ENCODE peak calls at places on chromosomes 16 and 17, in ten cellular contexts. One of them, this sample, is unnamed.

GRCh38 chr17:59846391-59847165 is 46.2 kb downstream of the TUBD1 start:
- DNase-seq in thyroid gland: peak; percentile 41
- DNase-seq in prostate gland: peak; percentile 56
- DNase-seq in sigmoid colon: peak; percentile 95
- DNase-seq in IMR-90: peak; percentile 94
- DNase-seq in body of pancreas: no peak
- DNase-seq in heart left ventricle: no peak
- DNase-seq in HCT116: peak; percentile 94
- DNase-seq in ovary: peak; percentile 48
- DNase-seq in stomach: peak; percentile 45
- DNase-seq in this sample: peak; percentile 76

GRCh38 chr17:35447494-35447893 is 1.1 kb downstream of the SLFN13 start:
- DNase-seq in thyroid gland: no peak
- DNase-seq in HCT116: no peak
- DNase-seq in stomach: no peak
- DNase-seq in heart left ventricle: no peak
- DNase-seq in sigmoid colon: no peak
- DNase-seq in body of pancreas: no peak
- DNase-seq in IMR-90: no peak
- DNase-seq in ovary: no peak
- DNase-seq in prostate gland: no peak
- DNase-seq in this sample: no peak

GRCh38 chr16:59148312-59148711 is 414.2 kb upstream of the GOT2 start:
- DNase-seq in HCT116: no peak
- DNase-seq in prostate gland: no peak
- DNase-seq in body of pancreas: no peak
- DNase-seq in stomach: no peak
- DNase-seq in sigmoid colon: no peak
- DNase-seq in ovary: no peak
- DNase-seq in IMR-90: no peak
- DNase-seq in thyroid gland: no peak
- DNase-seq in heart left ventricle: no peak
- DNase-seq in this sample: no peak

GRCh38 chr16:6280055-6280454 is 1052.6 kb upstream of the RBFOX1 start:
- DNase-seq in IMR-90: no peak
- DNase-seq in prostate gland: no peak
- DNase-seq in HCT116: no peak
- DNase-seq in stomach: no peak
- DNase-seq in thyroid gland: no peak
- DNase-seq in sigmoid colon: no peak
- DNase-seq in heart left ventricle: no peak
- DNase-seq in ovary: no peak
- DNase-seq in body of pancreas: no peak
- DNase-seq in this sample: no peak

GRCh38 chr16:31460582-31461002 is 1.3 kb downstream of the ARMC5 start:
- DNase-seq in thyroid gland: no peak
- DNase-seq in IMR-90: peak; percentile 73
- DNase-seq in prostate gland: no peak
- DNase-seq in HCT116: peak; percentile 56
- DNase-seq in heart left ventricle: no peak
- DNase-seq in ovary: no peak
- DNase-seq in stomach: no peak
- DNase-seq in sigmoid colon: peak; percentile 63
- DNase-seq in body of pancreas: no peak
- DNase-seq in this sample: no peak

GRCh38 chr16:4093495-4094137 is 22.6 kb downstream of the ADCY9 start:
- DNase-seq in thyroid gland: peak; percentile 71
- DNase-seq in sigmoid colon: peak; percentile 78
- DNase-seq in IMR-90: peak; percentile 39
- DNase-seq in ovary: no peak
- DNase-seq in HCT116: no peak
- DNase-seq in stomach: no peak
- DNase-seq in prostate gland: no peak
- DNase-seq in body of pancreas: no peak
- DNase-seq in heart left ventricle: no peak
- DNase-seq in this sample: peak; percentile 77

GRCh38 chr16:58114827-58115825 is 14.1 kb downstream of the CFAP20 start:
- DNase-seq in stomach: no peak
- DNase-seq in body of pancreas: no peak
- DNase-seq in IMR-90: peak; percentile 89
- DNase-seq in heart left ventricle: no peak
- DNase-seq in prostate gland: no peak
- DNase-seq in sigmoid colon: no peak
- DNase-seq in ovary: no peak
- DNase-seq in thyroid gland: no peak
- DNase-seq in HCT116: no peak
- DNase-seq in this sample: no peak

GRCh38 chr16:49621240-49622083 is 234.4 kb downstream of the ZNF423 start:
- DNase-seq in heart left ventricle: no peak
- DNase-seq in HCT116: no peak
- DNase-seq in sigmoid colon: peak; percentile 58
- DNase-seq in IMR-90: no peak
- DNase-seq in prostate gland: no peak
- DNase-seq in stomach: no peak
- DNase-seq in thyroid gland: no peak
- DNase-seq in ovary: peak; percentile 43
- DNase-seq in body of pancreas: no peak
- DNase-seq in this sample: peak; percentile 4

DNA sequence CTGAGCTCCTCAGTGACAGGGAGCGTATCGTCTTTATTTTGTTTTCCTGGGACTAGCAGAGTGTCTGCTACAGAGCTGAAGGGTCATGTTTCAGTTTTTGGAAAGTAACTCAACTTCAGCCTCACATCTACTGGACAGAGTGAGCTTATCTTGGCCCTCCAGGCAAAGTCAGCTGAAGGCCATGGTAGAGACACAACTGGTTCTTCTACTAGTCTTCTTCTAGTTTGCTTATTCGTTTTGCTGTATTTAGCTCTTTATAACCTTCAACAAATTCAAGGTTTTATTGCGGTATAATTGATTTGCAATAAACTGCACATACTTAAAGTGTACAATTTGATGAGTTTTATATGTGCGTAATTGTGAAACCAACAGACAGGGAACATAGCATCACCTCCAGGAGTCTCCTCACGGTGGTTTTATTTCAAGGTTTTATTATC is 6.1 kb upstream of the PRKCA start:
- DNase-seq in heart left ventricle: no peak
- DNase-seq in thyroid gland: no peak
- DNase-seq in body of pancreas: no peak
- DNase-seq in stomach: no peak
- DNase-seq in ovary: no peak
- DNase-seq in sigmoid colon: no peak
- DNase-seq in prostate gland: no peak
- DNase-seq in IMR-90: no peak
- DNase-seq in HCT116: no peak
- DNase-seq in this sample: no peak
- H3K4me1 ChIP-seq in heart left ventricle: peaks cover 2% of the 10 kb centered on the region
- H3K4me1 ChIP-seq in thyroid gland: no peaks in the 10 kb centered on the region
- H3K4me1 ChIP-seq in body of pancreas: peaks cover under 1% of the 10 kb centered on the region
- H3K4me1 ChIP-seq in stomach: peaks cover 5% of the 10 kb centered on the region
- H3K4me1 ChIP-seq in ovary: no peaks in the 10 kb centered on the region
- H3K4me1 ChIP-seq in sigmoid colon: peaks cover 3% of the 10 kb centered on the region
- H3K4me1 ChIP-seq in prostate gland: no peaks in the 10 kb centered on the region
- H3K4me1 ChIP-seq in IMR-90: peaks cover under 1% of the 10 kb centered on the region
- H3K4me1 ChIP-seq in HCT116: no peaks in the 10 kb centered on the region
- H3K4me1 ChIP-seq in this sample: peaks cover under 1% of the 10 kb centered on the region

GRCh38 chr17:40291311-40291710 is 3.6 kb downstream of the CDC6 start:
- DNase-seq in prostate gland: no peak
- DNase-seq in body of pancreas: no peak
- DNase-seq in HCT116: no peak
- DNase-seq in IMR-90: no peak
- DNase-seq in thyroid gland: no peak
- DNase-seq in stomach: no peak
- DNase-seq in heart left ventricle: no peak
- DNase-seq in ovary: no peak
- DNase-seq in sigmoid colon: no peak
- DNase-seq in this sample: no peak

GRCh38 chr17:40293363-40293762 is 5.7 kb downstream of the CDC6 start:
- DNase-seq in thyroid gland: no peak
- DNase-seq in stomach: no peak
- DNase-seq in HCT116: no peak
- DNase-seq in sigmoid colon: peak; percentile 76
- DNase-seq in heart left ventricle: no peak
- DNase-seq in IMR-90: no peak
- DNase-seq in ovary: no peak
- DNase-seq in body of pancreas: no peak
- DNase-seq in prostate gland: no peak
- DNase-seq in this sample: no peak

GRCh38 chr17:40287159-40287493 is 553 bp upstream of the CDC6 start:
- DNase-seq in IMR-90: no peak
- DNase-seq in stomach: no peak
- DNase-seq in body of pancreas: no peak
- DNase-seq in heart left ventricle: no peak
- DNase-seq in prostate gland: no peak
- DNase-seq in HCT116: no peak
- DNase-seq in sigmoid colon: no peak
- DNase-seq in ovary: no peak
- DNase-seq in thyroid gland: no peak
- DNase-seq in this sample: no peak

GRCh38 chr17:40287494-40288369 is at the start of gene CDC6:
- DNase-seq in ovary: peak; percentile 97
- DNase-seq in heart left ventricle: peak; percentile 98
- DNase-seq in sigmoid colon: peak; percentile 99
- DNase-seq in HCT116: peak; percentile 99
- DNase-seq in thyroid gland: peak; percentile 99
- DNase-seq in prostate gland: peak; percentile 99
- DNase-seq in body of pancreas: peak; percentile 98
- DNase-seq in IMR-90: peak; percentile 99
- DNase-seq in stomach: peak; percentile 99
- DNase-seq in this sample: peak; percentile 99

GRCh38 chr17:40290629-40291296 is 3.1 kb downstream of the CDC6 start:
- DNase-seq in heart left ventricle: no peak
- DNase-seq in thyroid gland: peak; percentile 45
- DNase-seq in HCT116: peak; percentile 69
- DNase-seq in sigmoid colon: no peak
- DNase-seq in IMR-90: peak; percentile 97
- DNase-seq in body of pancreas: peak; percentile 67
- DNase-seq in ovary: no peak
- DNase-seq in prostate gland: peak; percentile 58
- DNase-seq in stomach: peak; percentile 46
- DNase-seq in this sample: no peak
- H3K36me3 ChIP-seq in heart left ventricle: no peaks in the 10 kb centered on the region
- H3K36me3 ChIP-seq in thyroid gland: no peaks in the 10 kb centered on the region
- H3K36me3 ChIP-seq in HCT116: peaks cover 54% of the 10 kb centered on the region
- H3K36me3 ChIP-seq in sigmoid colon: no peaks in the 10 kb centered on the region
- H3K36me3 ChIP-seq in IMR-90: peaks cover under 1% of the 10 kb centered on the region
- H3K36me3 ChIP-seq in body of pancreas: no peaks in the 10 kb centered on the region
- H3K36me3 ChIP-seq in ovary: no peaks in the 10 kb centered on the region
- H3K36me3 ChIP-seq in prostate gland: no peaks in the 10 kb centered on the region
- H3K36me3 ChIP-seq in stomach: no peaks in the 10 kb centered on the region
- H3K36me3 ChIP-seq in this sample: no peaks in the 10 kb centered on the region

GRCh38 chr17:81539571-81539900 is 11.4 kb downstream of the FSCN2 start:
- DNase-seq in HCT116: no peak
- DNase-seq in IMR-90: no peak
- DNase-seq in heart left ventricle: no peak
- DNase-seq in thyroid gland: no peak
- DNase-seq in prostate gland: no peak
- DNase-seq in ovary: no peak
- DNase-seq in body of pancreas: no peak
- DNase-seq in sigmoid colon: no peak
- DNase-seq in stomach: no peak
- DNase-seq in this sample: no peak

GRCh38 chr17:81537343-81537855 is 9.2 kb downstream of the FSCN2 start:
- DNase-seq in sigmoid colon: no peak
- DNase-seq in thyroid gland: peak; percentile 83
- DNase-seq in stomach: peak; percentile 73
- DNase-seq in heart left ventricle: no peak
- DNase-seq in prostate gland: no peak
- DNase-seq in IMR-90: no peak
- DNase-seq in ovary: no peak
- DNase-seq in body of pancreas: peak; percentile 84
- DNase-seq in HCT116: peak; percentile 49
- DNase-seq in this sample: no peak

GRCh38 chr17:81536299-81537290 is 8.4 kb downstream of the FSCN2 start:
- DNase-seq in HCT116: no peak
- DNase-seq in IMR-90: peak; percentile 17
- DNase-seq in heart left ventricle: no peak
- DNase-seq in ovary: no peak
- DNase-seq in body of pancreas: peak; percentile 97
- DNase-seq in stomach: peak; percentile 59
- DNase-seq in sigmoid colon: no peak
- DNase-seq in thyroid gland: no peak
- DNase-seq in prostate gland: no peak
- DNase-seq in this sample: no peak

GRCh38 chr17:81538651-81539570 is 10.7 kb downstream of the FSCN2 start:
- DNase-seq in thyroid gland: no peak
- DNase-seq in prostate gland: no peak
- DNase-seq in sigmoid colon: no peak
- DNase-seq in HCT116: no peak
- DNase-seq in ovary: no peak
- DNase-seq in heart left ventricle: no peak
- DNase-seq in IMR-90: no peak
- DNase-seq in body of pancreas: no peak
- DNase-seq in stomach: no peak
- DNase-seq in this sample: no peak

DNA sequence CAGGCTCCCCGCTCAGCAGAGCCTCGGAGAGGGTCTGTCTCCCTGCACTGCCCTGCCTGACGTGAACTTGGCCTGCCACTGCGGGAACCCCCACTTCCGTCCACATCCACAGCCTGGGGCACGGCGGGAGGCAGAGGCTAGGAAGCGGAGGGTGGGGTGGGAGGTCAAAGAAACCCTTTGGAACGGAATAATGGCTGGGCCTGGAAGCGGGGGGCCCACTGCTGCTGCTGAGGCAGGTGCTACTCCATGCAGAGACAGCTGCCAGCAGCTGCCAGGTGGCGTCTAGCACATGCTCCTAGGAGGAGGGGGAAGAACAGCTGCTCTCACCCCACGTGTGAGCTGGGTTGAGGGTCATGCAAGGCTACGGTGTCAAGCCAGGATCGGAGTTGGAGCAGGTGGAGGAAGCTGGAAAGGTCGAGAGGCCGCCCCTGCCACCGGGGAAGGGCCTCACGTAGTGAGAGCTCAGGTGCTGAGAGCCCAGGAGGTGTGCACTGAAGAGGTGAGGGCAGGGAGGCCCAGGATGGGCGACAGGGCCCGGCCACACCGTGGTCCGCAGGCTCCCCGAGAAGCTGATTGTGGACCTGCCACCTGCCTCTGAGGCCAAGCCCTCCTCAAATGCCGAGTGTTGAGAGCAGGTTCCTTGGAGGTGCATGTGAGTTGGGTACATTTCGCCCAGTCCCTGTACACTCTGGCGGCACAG is 9.8 kb downstream of the FSCN2 start:
- DNase-seq in prostate gland: no peak
- DNase-seq in sigmoid colon: no peak
- DNase-seq in ovary: no peak
- DNase-seq in HCT116: no peak
- DNase-seq in heart left ventricle: no peak
- DNase-seq in stomach: no peak
- DNase-seq in IMR-90: no peak
- DNase-seq in body of pancreas: peak; percentile 82
- DNase-seq in thyroid gland: no peak
- DNase-seq in this sample: peak; percentile 77
- TF ChIP-seq POLR2A in prostate gland: no peak
- TF ChIP-seq POLR2A in sigmoid colon: no peak
- TF ChIP-seq POLR2A in ovary: no peak
- TF ChIP-seq POLR2A in HCT116: no peak
- TF ChIP-seq POLR2A in heart left ventricle: no peak
- TF ChIP-seq POLR2A in stomach: no peak
- TF ChIP-seq POLR2A in IMR-90: no peak
- TF ChIP-seq POLR2A in body of pancreas: no peak
- TF ChIP-seq POLR2A in thyroid gland: no peak
- TF ChIP-seq POLR2A in this sample: no peak

DNA sequence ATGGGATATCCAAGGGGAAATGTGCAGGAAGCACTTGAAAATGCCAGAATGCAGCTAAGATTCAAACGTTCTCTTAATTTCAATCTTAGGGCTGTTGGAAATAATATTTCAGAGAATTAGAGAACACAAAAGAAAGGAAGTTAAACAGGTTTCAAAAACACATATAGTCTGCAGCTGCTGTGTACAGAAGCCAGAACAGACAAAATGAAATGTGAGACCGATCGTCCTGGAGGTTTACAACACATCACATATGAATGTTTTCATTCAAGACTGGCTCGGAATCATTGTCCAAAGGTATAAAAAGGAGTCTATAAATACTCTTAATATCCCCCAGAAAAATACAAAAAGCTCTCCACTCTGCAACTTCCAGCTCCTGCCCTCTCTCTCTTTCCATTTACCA is 14.3 kb downstream of the CYTH1 start:
- DNase-seq in IMR-90: peak; percentile 49
- DNase-seq in body of pancreas: no peak
- DNase-seq in prostate gland: peak; percentile 49
- DNase-seq in thyroid gland: no peak
- DNase-seq in sigmoid colon: no peak
- DNase-seq in ovary: no peak
- DNase-seq in HCT116: no peak
- DNase-seq in heart left ventricle: no peak
- DNase-seq in stomach: no peak
- DNase-seq in this sample: no peak
- H3K4me1 ChIP-seq in IMR-90: peaks cover 1% of the 10 kb centered on the region
- H3K4me1 ChIP-seq in body of pancreas: no peaks in the 10 kb centered on the region
- H3K4me1 ChIP-seq in prostate gland: peaks cover 28% of the 10 kb centered on the region
- H3K4me1 ChIP-seq in thyroid gland: peaks cover 21% of the 10 kb centered on the region
- H3K4me1 ChIP-seq in sigmoid colon: peaks cover 13% of the 10 kb centered on the region
- H3K4me1 ChIP-seq in ovary: peaks cover 1% of the 10 kb centered on the region
- H3K4me1 ChIP-seq in HCT116: peaks cover 14% of the 10 kb centered on the region
- H3K4me1 ChIP-seq in heart left ventricle: peaks cover 97% of the 10 kb centered on the region
- H3K4me1 ChIP-seq in stomach: peaks cover 79% of the 10 kb centered on the region
- H3K4me1 ChIP-seq in this sample: peaks cover 61% of the 10 kb centered on the region